ENCODE peak calls at places on chromosomes 5 and 9, in eight cellular contexts. O, F, J, Z, U, Q, E and W are unnamed samples.

GRCh38 chr9:97468658-97469448 is 32.6 kb upstream of the TMOD1 start:
- DNase-seq in O (peak; percentile 87), F (peak; percentile 70), J (peak; percentile 95), Z (peak; percentile 88), U (peak; percentile 69), Q (peak; percentile 75), E (no peak), W (peak; percentile 16)

GRCh38 chr5:82045526-82046267 is 73.9 kb downstream of the ATG10 start:
- DNase-seq in O (no peak), F (no peak), J (no peak), Z (no peak), U (no peak), Q (no peak), E (no peak), W (peak; percentile 6)

GRCh38 chr5:123617561-123617960 is 105.6 kb downstream of the CSNK1G3 start:
- DNase-seq in O (no peak), F (no peak), J (no peak), Z (no peak), U (no peak), Q (no peak), E (no peak), W (no peak)

GRCh38 chr9:116232425-116233159 is 79.0 kb downstream of the PAPPA start:
- DNase-seq in O (no peak), F (peak; percentile 58), J (no peak), Z (no peak), U (no peak), Q (no peak), E (no peak), W (no peak)

GRCh38 chr5:139700711-139701693 is 52.9 kb downstream of the CXXC5 start:
- DNase-seq in O (no peak), F (no peak), J (no peak), Z (no peak), U (no peak), Q (no peak), E (no peak), W (no peak)

GRCh38 chr9:13485068-13485596 is 205.6 kb upstream of the MPDZ start:
- DNase-seq in O (no peak), F (no peak), J (peak; percentile 61), Z (no peak), U (no peak), Q (peak; percentile 76), E (peak; percentile 71), W (no peak)

GRCh38 chr9:134937566-134938345 is 20.0 kb upstream of the FCN1 start:
- DNase-seq in O (no peak), F (no peak), J (no peak), Z (no peak), U (no peak), Q (no peak), E (no peak), W (no peak)

GRCh38 chr9:111287127-111287526 is 42.9 kb downstream of the OR2K2 start:
- DNase-seq in O (peak; percentile 47), F (no peak), J (no peak), Z (no peak), U (no peak), Q (no peak), E (peak; percentile 43), W (peak; percentile 43)

GRCh38 chr9:80503692-80504400 is 932.1 kb downstream of the TLE4 start:
- DNase-seq in O (no peak), F (no peak), J (no peak), Z (no peak), U (no peak), Q (no peak), E (no peak), W (no peak)

GRCh38 chr5:143064207-143064606 is 294.0 kb downstream of the ARHGAP26 start:
- DNase-seq in O (no peak), F (no peak), J (no peak), Z (no peak), U (no peak), Q (no peak), E (no peak), W (no peak)

GRCh38 chr5:89338935-89339334 is 456.0 kb upstream of the MEF2C start:
- DNase-seq in O (no peak), F (no peak), J (no peak), Z (no peak), U (no peak), Q (no peak), E (no peak), W (no peak)

GRCh38 chr9:81759680-81760215 is 70.4 kb upstream of the TLE1 start:
- DNase-seq in O (no peak), F (peak; percentile 66), J (peak; percentile 67), Z (no peak), U (no peak), Q (no peak), E (peak; percentile 47), W (peak; percentile 88)

GRCh38 chr9:124004608-124005007 is 7.0 kb upstream of the LHX2 start:
- DNase-seq in O (no peak), F (no peak), J (no peak), Z (no peak), U (no peak), Q (no peak), E (no peak), W (no peak)

GRCh38 chr9:116546711-116547581 is 140.2 kb upstream of the TRIM32 start:
- DNase-seq in O (no peak), F (peak; percentile 65), J (no peak), Z (no peak), U (no peak), Q (no peak), E (peak; percentile 65), W (no peak)

GRCh38 chr5:124302504-124302903 is 443.9 kb downstream of the ZNF608 start:
- DNase-seq in O (no peak), F (no peak), J (no peak), Z (no peak), U (no peak), Q (no peak), E (no peak), W (peak; percentile 34)

DNA sequence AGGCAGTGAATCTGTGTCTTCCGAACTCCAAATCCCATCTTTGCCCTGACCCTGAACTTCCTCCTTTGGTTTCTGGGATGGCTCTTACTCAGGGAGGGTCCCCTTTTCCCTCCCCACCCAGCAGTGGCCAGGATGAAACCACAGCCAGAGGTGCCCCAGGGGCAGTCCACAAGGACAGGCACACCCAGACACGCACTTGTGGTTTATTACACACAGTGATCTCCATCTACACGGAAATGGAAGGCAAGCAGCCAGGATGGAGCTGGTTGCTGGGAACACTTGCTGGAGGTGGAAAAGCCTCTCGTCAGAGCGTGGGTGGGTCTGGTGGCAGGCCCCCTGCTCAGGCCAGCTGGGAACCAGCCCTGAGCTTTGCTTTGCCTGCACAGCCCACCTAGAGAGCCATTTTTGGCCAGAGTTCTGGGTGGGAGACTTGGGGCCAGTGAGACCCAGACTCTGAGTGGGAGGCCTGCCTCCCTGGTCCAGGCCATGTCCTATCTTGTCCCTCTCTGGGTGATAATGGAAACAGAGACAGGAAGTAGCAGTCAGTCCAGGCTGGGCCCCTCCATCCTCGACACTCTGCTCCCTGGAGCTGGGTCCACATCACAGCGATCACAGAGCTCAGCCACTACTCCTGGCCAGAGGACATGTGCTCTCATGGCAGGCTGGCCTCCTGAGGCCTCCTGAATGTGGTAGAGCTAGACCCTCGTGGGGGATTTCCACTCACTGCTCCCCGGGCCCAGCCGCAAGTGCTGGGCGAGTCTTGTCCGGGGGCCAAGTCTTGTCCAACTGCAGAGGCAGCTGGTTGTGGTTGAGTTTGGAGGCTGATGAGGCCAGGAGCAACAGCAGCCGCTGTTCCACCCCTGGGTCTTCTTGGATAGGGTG is 5.1 kb upstream of the PHYKPL start:
- DNase-seq in O (no peak), F (no peak), J (no peak), Z (no peak), U (peak; percentile 34), Q (no peak), E (peak; percentile 37), W (no peak)
- H3K4me3 ChIP-seq in O (no peak overlapping the region), F (no peak overlapping the region), J (no peak overlapping the region), Z (no peak overlapping the region), U (no peak overlapping the region), Q (no peak overlapping the region), E (no peak overlapping the region), W (no peak overlapping the region)

GRCh38 chr5:171418982-171419662 is at the start of gene FGF18:
- DNase-seq in O (peak; percentile 92), F (peak; percentile 54), J (peak; percentile 52), Z (peak; percentile 68), U (peak; percentile 84), Q (no peak), E (peak; percentile 62), W (no peak)
- TF ChIP-seq CTCF in O (no peak), F (peak; percentile 37), J (peak; percentile 27), Z (no peak), U (no peak), Q (no peak), E (peak; percentile 30), W (no peak)

GRCh38 chr9:137920753-137921152 is 43.2 kb downstream of the CACNA1B start:
- DNase-seq in O (no peak), F (no peak), J (no peak), Z (no peak), U (no peak), Q (no peak), E (no peak), W (no peak)

GRCh38 chr9:137917795-137918194 is 40.2 kb downstream of the CACNA1B start:
- DNase-seq in O (no peak), F (no peak), J (no peak), Z (no peak), U (no peak), Q (no peak), E (no peak), W (no peak)

GRCh38 chr9:137919649-137920101 is 42.1 kb downstream of the CACNA1B start:
- DNase-seq in O (no peak), F (no peak), J (peak; percentile 55), Z (no peak), U (no peak), Q (no peak), E (no peak), W (no peak)

GRCh38 chr9:137918331-137919094 is 40.9 kb downstream of the CACNA1B start:
- DNase-seq in O (peak; percentile 55), F (no peak), J (peak; percentile 45), Z (no peak), U (no peak), Q (no peak), E (no peak), W (no peak)

DNA sequence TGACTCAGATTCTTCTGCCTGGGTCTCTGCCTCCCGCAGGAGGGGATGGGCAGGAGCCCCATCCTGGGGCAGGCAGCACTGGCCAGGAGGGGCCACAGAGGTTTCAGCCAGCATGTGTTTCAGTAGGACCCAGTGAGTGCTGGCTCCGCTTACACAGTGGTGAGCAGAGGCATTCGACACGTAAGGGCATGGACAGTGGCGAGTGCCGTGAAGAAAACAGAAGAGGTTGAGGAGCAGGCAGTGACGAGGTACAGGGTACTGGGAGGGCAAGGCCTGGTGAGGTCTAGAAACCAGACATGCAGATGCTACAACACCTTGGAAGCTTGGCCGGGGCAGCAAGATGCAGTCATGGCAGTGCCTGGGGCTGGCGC is 41.5 kb downstream of the CACNA1B start:
- DNase-seq in O (no peak), F (no peak), J (peak; percentile 47), Z (no peak), U (no peak), Q (no peak), E (no peak), W (no peak)
- H3K9me3 ChIP-seq in O (no peaks in the 10 kb centered on the region), F (no peaks in the 10 kb centered on the region), J (no peaks in the 10 kb centered on the region), Z (no peaks in the 10 kb centered on the region), U (no peaks in the 10 kb centered on the region), Q (no peaks in the 10 kb centered on the region), E (no peaks in the 10 kb centered on the region), W (peaks cover 76% of the 10 kb centered on the region)

DNA sequence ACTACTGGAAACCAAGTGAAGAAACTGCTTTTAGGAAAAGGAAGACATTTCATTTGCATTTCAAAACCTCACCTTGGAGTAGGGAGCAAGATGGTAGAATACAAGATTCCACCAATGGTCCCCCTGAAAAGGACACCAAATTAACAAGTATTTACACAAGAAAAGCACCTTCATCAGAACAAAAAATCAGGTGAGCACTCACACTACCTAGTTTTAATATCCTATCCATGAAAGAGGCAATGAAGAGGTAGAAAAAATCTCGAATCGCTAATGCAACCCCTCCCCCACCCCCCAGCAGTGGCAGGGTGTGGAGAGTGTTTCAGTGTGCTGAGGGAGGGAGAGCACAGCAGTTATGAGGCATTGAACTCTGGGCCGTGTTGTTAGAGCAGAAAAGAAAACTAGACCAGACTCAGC is 1397.0 kb upstream of the C9orf72 start:
- DNase-seq in O (no peak), F (no peak), J (no peak), Z (no peak), U (no peak), Q (no peak), E (no peak), W (no peak)
- H3K4me3 ChIP-seq in O (no peak overlapping the region), F (no peak overlapping the region), J (no peak overlapping the region), Z (no peak overlapping the region), U (no peak overlapping the region), Q (no peak overlapping the region), E (no peak overlapping the region), W (no peak overlapping the region)